ENCODE peak calls at places on chromosome 22, in five cellular contexts. E is HCT116, Q is neural progenitor cell, C is PC-3, S is SK-N-SH. H is an unnamed sample.

GRCh38 chr22:29394931-29395581 is 6.7 kb upstream of the AP1B1 start:
- DNase-seq in E (peak; percentile 48), Q (peak; percentile 89), C (peak; percentile 74), S (peak; percentile 82), H (peak; percentile 83)

GRCh38 chr22:31561238-31561887 is 65.0 kb downstream of the SFI1 start:
- DNase-seq in E (peak; percentile 68), Q (peak; percentile 90), C (peak; percentile 80), S (peak; percentile 76), H (peak; percentile 86)

GRCh38 chr22:32202539-32203180 is 2.2 kb downstream of the RFPL2 start:
- DNase-seq in E (peak; percentile 50), Q (peak; percentile 76), C (peak; percentile 58), S (peak; percentile 78), H (peak; percentile 53)

GRCh38 chr22:41480397-41480735 is 11.4 kb downstream of the ACO2 start:
- DNase-seq in E (no peak), Q (no peak), C (no peak), S (no peak), H (peak; percentile 77)

GRCh38 chr22:43860126-43860525 is 2.2 kb downstream of the SULT4A1 start:
- DNase-seq in E (no peak), Q (no peak), C (no peak), S (no peak), H (no peak)

GRCh38 chr22:29870574-29870973 is 12.4 kb upstream of the MTMR3 start:
- DNase-seq in E (no peak), Q (no peak), C (no peak), S (no peak), H (no peak)

GRCh38 chr22:45565973-45566372 is 63.3 kb downstream of the FBLN1 start:
- DNase-seq in E (no peak), Q (no peak), C (no peak), S (no peak), H (no peak)

GRCh38 chr22:19795617-19796008 is 35.0 kb downstream of the TBX1 start:
- DNase-seq in E (no peak), Q (no peak), C (no peak), S (no peak), H (peak; percentile 79)

GRCh38 chr22:44158766-44159165 is 22.0 kb upstream of the PARVG start:
- DNase-seq in E (no peak), Q (no peak), C (no peak), S (peak; percentile 68), H (peak; percentile 23)

GRCh38 chr22:16955678-16956210 is 52.3 kb downstream of the GAB4 start:
- DNase-seq in E (no peak), Q (no peak), C (no peak), S (no peak), H (no peak)

GRCh38 chr22:24030186-24030702 is 19.1 kb downstream of the CABIN1 start:
- DNase-seq in E (no peak), Q (no peak), C (no peak), S (no peak), H (no peak)

GRCh38 chr22:46581580-46582244 is 38.5 kb upstream of the GRAMD4 start:
- DNase-seq in E (no peak), Q (no peak), C (no peak), S (no peak), H (no peak)

GRCh38 chr22:46737976-46738641 is at the start of gene CERK:
- DNase-seq in E (no peak), Q (peak; percentile 79), C (peak; percentile 35), S (peak; percentile 95), H (peak; percentile 72)

GRCh38 chr22:44701824-44702478 is at the start of gene PRR5:
- DNase-seq in E (peak; percentile 51), Q (peak; percentile 89), C (peak; percentile 40), S (peak; percentile 97), H (peak; percentile 93)

GRCh38 chr22:46696614-46697013 is 41.4 kb downstream of the CERK start:
- DNase-seq in E (no peak), Q (no peak), C (no peak), S (peak; percentile 38), H (no peak)

GRCh38 chr22:20960609-20961008 is 6.4 kb upstream of the AIFM3 start:
- DNase-seq in E (no peak), Q (no peak), C (no peak), S (no peak), H (no peak)

GRCh38 chr22:36147196-36147788 is 13.3 kb downstream of the APOL3 start:
- DNase-seq in E (no peak), Q (peak; percentile 42), C (no peak), S (peak; percentile 38), H (no peak)

GRCh38 chr22:19723165-19723989 is at the start of gene GP1BB:
- DNase-seq in E (no peak), Q (peak; percentile 81), C (peak; percentile 34), S (no peak), H (no peak)

GRCh38 chr22:29503811-29504372 is 23.9 kb downstream of the NEFH start:
- DNase-seq in E (no peak), Q (peak; percentile 76), C (peak; percentile 17), S (no peak), H (peak; percentile 82)

GRCh38 chr22:32123657-32124056 is 35.4 kb downstream of the C22orf42 start:
- DNase-seq in E (no peak), Q (peak; percentile 44), C (peak; percentile 24), S (no peak), H (no peak)

GRCh38 chr22:19942071-19942885 is 660 bp upstream of the TXNRD2 start:
- DNase-seq in E (no peak), Q (no peak), C (no peak), S (peak; percentile 64), H (peak; percentile 82)

GRCh38 chr22:27804683-27805297 is 3.2 kb upstream of the MN1 start:
- DNase-seq in E (no peak), Q (peak; percentile 88), C (peak; percentile 66), S (peak; percentile 66), H (peak; percentile 89)

GRCh38 chr22:46040471-46041465 is 63.8 kb upstream of the WNT7B start:
- DNase-seq in E (no peak), Q (no peak), C (no peak), S (no peak), H (no peak)

GRCh38 chr22:45188779-45189178 is 25.1 kb downstream of the NUP50 start:
- DNase-seq in E (no peak), Q (no peak), C (no peak), S (no peak), H (no peak)

GRCh38 chr22:28222976-28223375 is 303.9 kb upstream of the PITPNB start:
- DNase-seq in E (no peak), Q (no peak), C (no peak), S (peak; percentile 5), H (peak; percentile 57)

GRCh38 chr22:40216041-40216756 is 38.5 kb downstream of the TNRC6B start:
- DNase-seq in E (no peak), Q (no peak), C (no peak), S (no peak), H (no peak)
- TF ChIP-seq EZH2phosphoT487 in E (no peak), Q (no peak), C (no peak), S (no peak), H (no peak)

DNA sequence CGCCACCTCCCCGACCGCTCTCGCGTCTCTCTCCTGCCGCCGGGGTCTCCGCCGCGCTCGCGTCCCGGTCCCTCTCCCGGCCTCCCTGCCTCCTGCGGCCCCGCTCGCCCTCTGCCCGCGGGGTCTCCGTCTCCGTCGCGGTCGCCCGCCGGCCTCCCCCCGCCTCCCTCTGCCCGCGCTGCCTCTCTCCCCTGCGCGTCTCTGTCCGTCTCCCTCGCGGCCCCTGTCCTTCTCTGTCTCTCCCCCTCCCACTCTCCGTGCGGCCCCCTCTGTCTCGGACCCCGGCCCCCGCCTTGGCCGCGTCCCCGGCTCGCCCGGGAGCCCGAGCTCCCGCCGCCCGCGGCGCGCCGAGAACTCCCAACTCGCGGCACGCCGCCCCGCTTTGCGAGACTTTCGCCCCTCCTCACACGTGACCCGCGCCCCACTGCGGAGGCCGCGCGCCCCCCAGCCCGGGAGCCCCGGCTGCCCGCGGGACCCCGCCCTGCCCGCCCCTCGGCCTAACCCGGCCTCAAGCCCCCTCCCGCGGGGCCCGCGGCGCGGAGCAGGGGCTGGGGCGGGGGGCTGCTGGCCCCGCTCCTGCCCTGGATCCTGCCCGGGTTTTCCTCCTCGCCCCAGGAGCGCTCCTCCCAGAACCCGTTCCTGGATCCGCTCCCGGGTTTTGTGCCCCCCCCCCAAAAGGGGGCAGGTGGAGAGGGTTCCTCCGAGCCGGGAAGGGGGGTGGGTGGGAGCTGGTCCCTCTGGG is 702 bp upstream of the KCNJ4 start:
- DNase-seq in E (no peak), Q (peak; percentile 82), C (no peak), S (peak; percentile 86), H (no peak)
- H3K27me3 ChIP-seq in E (no peaks in the 10 kb centered on the region), Q (peaks cover 93% of the 10 kb centered on the region), C (peaks cover 10% of the 10 kb centered on the region), S (no peaks in the 10 kb centered on the region), H (peaks cover 66% of the 10 kb centered on the region)

GRCh38 chr22:22908495-22908861 is 20.9 kb downstream of the IGLL5 start:
- DNase-seq in E (no peak), Q (no peak), C (no peak), S (no peak), H (no peak)

GRCh38 chr22:22909605-22910271 is 22.1 kb downstream of the IGLL5 start:
- DNase-seq in E (no peak), Q (no peak), C (no peak), S (no peak), H (no peak)

GRCh38 chr22:22908941-22909604 is 21.5 kb downstream of the IGLL5 start:
- DNase-seq in E (no peak), Q (no peak), C (no peak), S (no peak), H (no peak)

GRCh38 chr22:22906907-22907550 is 19.4 kb downstream of the IGLL5 start:
- DNase-seq in E (no peak), Q (no peak), C (no peak), S (no peak), H (no peak)

DNA sequence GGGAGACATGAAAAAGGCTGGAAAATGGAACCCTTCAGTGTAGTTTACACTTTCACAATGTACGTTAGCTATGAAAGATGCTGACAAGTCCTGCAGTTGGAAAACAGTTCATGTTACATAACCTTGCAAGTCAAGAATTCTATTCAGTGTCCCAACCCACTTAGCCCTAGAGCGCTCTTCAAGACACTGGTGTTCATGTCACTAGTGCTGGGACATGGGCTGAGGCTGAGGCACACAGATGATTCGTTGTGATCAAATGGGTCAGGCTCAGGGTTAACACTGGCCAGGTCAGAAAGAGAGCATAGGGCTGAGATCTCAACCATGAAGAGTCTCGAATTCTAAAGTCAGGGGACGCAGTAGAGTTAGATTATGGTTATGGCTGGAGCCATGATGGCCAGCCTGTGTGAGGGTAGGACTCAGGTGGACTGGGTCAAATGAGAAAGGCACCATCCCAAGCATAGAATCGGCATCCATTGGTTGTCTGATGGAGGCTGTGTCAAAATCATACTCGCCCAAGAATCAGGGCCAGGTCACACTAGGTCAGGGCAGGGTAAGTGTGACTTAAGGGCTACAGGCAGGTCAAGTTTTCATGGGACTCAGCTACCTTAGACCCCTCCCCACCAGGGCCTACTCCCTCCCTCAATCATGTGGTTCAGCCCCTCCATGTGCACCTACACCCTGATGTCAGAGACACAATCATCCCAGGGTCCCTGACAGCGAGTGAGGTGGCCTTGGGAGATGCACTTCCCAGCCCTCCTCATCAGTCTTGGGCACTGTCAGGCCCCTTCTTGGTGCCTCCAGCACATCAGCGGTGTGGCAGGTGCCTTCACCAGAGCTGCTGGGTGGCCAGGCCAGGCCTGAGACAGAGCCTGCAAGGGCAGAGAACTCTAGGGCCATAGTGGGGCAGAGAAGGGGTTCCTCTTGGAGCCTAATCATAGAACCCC is 20.2 kb downstream of the IGLL5 start:
- DNase-seq in E (no peak), Q (no peak), C (no peak), S (no peak), H (no peak)
- H3K9ac ChIP-seq in E (no peak overlapping the region), Q (no peak overlapping the region), C (no peak overlapping the region), S (no peak overlapping the region), H (no peak overlapping the region)

GRCh38 chr22:50704510-50705218 is 32.0 kb downstream of the SHANK3 start:
- DNase-seq in E (no peak), Q (no peak), C (no peak), S (no peak), H (no peak)
- TF ChIP-seq EZH2phosphoT487 in E (no peak), Q (no peak), C (no peak), S (no peak), H (no peak)

GRCh38 chr22:22068657-22069056 is 86.1 kb upstream of the TOP3B start:
- DNase-seq in E (no peak), Q (no peak), C (no peak), S (no peak), H (no peak)
- H3K27me3 ChIP-seq in E (peaks cover 2% of the 10 kb centered on the region), Q (peaks cover 98% of the 10 kb centered on the region), C (peaks cover 9% of the 10 kb centered on the region), S (peaks cover 3% of the 10 kb centered on the region), H (peaks cover 12% of the 10 kb centered on the region)

H was measured in GM23248.